ENCODE peak calls at places on chromosomes 1 and 21, in six cellular contexts. H is stomach; P is OCI-LY7; B is fibroblast of lung; X is naive thymus-derived CD4-positive, alpha-beta T cell; S is left ventricle myocardium inferior. R is an unnamed sample. For H3K4me1, the result is how much of the 10 kb centered on the place peaks cover.

GRCh38 chr1:10968411-10968826 is 44.0 kb upstream of the TARDBP start:
- DNase-seq in X (no peak), S (no peak), B (peak), P (peak), H (no peak), R (no peak)

GRCh38 chr1:95116666-95117206 is 419 bp upstream of the TLCD4 start:
- DNase-seq in H (peak), P (peak), B (peak), S (peak), X (peak), R (peak)

GRCh38 chr1:91400133-91400725 is 4.4 kb downstream of the HFM1 start:
- DNase-seq in X (no peak), P (no peak), S (no peak), H (no peak), B (no peak), R (no peak)

GRCh38 chr21:32340863-32341848 is 42.5 kb downstream of the MRAP start:
- DNase-seq in X (no peak), H (no peak), P (no peak), S (no peak), B (no peak), R (no peak)

GRCh38 chr1:181061891-181062777 is 26.4 kb upstream of the IER5 start:
- DNase-seq in P (peak), H (no peak), S (peak), B (no peak), X (no peak), R (no peak)

GRCh38 chr1:227395391-227396028 is 77.2 kb upstream of the CDC42BPA start:
- DNase-seq in X (no peak), H (no peak), S (no peak), P (no peak), B (peak), R (no peak)

GRCh38 chr1:204213668-204214662 is at the start of gene GOLT1A:
- DNase-seq in B (peak), S (peak), X (peak), P (no peak), H (peak), R (peak)

GRCh38 chr1:54016343-54017282 is 1.4 kb downstream of the LDLRAD1 start:
- DNase-seq in P (no peak), S (no peak), H (peak), B (no peak), X (no peak), R (peak)

GRCh38 chr1:215082532-215083407 is at the start of gene KCNK2:
- DNase-seq in P (no peak), X (no peak), H (no peak), S (no peak), B (peak), R (peak)

GRCh38 chr1:6200188-6200809 is 904 bp upstream of the RPL22 start:
- DNase-seq in B (no peak), H (no peak), S (no peak), X (no peak), P (peak), R (no peak)

DNA sequence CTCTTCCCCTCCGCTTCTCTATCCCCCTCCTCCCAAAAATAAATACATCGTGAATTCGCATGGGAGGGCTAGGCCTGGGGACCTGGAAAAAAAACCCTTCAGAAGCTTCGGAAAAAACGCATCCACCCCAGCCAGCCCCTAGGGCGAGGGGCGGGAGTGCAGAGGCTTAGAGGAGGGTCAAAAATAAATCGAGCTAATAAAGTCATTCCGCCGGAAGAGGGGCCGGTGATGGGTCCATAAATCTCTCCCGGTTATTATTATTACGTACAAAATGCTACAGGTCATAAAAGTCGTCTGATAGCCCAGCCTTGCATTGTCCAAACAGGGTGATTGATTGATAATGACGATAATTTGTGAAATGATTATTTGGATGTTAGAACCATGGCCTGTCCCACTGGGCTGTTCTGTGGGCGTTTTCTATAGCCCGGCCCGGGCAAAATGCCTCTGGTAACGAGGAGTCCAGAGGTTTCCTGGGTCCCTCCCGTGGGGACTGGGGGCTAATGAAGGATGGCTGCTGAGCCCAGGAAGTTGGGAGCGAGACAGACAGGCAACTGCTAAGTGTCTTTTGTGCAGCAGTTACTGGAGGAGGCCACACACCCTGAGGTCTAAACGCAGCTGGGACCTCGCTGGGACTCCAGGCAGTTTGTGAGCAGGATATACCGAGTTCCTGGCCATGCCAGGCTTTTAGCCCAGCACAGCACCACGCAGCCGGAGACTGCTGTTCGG is 179.6 kb downstream of the PRDM16 start:
- DNase-seq in X (no peak), S (no peak), H (no peak), B (no peak), P (no peak), R (no peak)
- H3K4me1 ChIP-seq in X (under half), S (under half), H (under half), B (under half), P (under half), R (under half)

GRCh38 chr1:233530665-233531386 is 83.1 kb upstream of the KCNK1 start:
- DNase-seq in S (no peak), B (no peak), H (no peak), P (no peak), X (no peak), R (no peak)
- H3K4me1 ChIP-seq in S (under half), B (under half), H (under half), P (under half), X (under half), R (under half)

GRCh38 chr1:160455153-160455517 is 54.8 kb downstream of the VANGL2 start:
- DNase-seq in B (no peak), P (no peak), H (no peak), X (no peak), S (no peak), R (no peak)

GRCh38 chr1:160460683-160461287 is 60.4 kb downstream of the VANGL2 start:
- DNase-seq in B (no peak), H (no peak), X (no peak), P (no peak), S (no peak), R (no peak)

GRCh38 chr1:160460214-160460642 is 59.9 kb downstream of the VANGL2 start:
- DNase-seq in S (no peak), B (no peak), X (no peak), H (no peak), P (no peak), R (no peak)

GRCh38 chr1:160459056-160459455 is 58.7 kb downstream of the VANGL2 start:
- DNase-seq in P (no peak), S (no peak), B (peak), H (no peak), X (no peak), R (no peak)

GRCh38 chr1:160459687-160460086 is 59.3 kb downstream of the VANGL2 start:
- DNase-seq in S (no peak), B (no peak), H (no peak), P (no peak), X (no peak), R (no peak)
- H3K4me1 ChIP-seq in S (under half), B (under half), H (under half), P (under half), X (under half), R (under half)

DNA sequence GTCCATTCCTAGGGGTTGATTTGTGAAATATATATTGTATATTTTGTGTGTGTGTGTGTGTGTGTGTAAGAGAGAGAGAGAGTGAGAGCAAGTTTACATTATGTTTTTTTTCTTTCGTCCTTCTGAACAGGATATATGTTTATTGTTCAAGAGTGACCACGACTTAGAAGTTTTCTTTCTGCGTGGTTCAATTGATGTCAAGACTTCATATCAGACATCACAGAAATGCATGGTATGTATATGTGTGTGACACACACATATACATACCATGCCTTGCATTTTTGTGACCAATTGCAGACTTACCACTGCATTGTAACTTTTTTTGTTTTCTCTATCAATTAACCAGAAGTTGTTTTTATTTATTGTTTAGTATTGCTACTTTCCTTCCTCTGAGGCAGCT is 2.5 kb downstream of the RASAL2 start:
- DNase-seq in B (peak), H (no peak), S (no peak), X (no peak), P (no peak), R (no peak)
- H3K4me1 ChIP-seq in B (under half), H (under half), S (half or more), X (under half), P (under half), R (under half)

DNA sequence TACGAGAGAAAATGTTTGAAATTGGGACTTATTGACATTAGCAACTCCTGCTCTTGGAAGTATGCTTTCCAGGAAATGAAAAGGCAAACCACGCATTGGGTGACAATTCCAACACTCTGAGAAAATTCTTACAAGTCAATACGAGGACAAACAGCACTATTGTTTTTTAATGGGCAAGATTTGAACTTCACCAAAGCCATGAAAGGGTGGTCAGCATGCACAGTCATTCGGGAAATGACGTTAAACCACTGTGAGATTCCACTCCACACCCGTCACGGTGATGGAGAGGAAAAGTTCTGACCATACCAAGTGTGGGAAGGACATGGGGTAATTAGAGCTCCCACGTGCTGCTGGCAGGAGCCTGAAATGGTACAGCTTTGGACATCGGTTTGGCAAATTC is 12.2 kb upstream of the PRXL2B start:
- DNase-seq in B (peak), H (no peak), P (no peak), S (no peak), X (no peak), R (no peak)
- H3K4me1 ChIP-seq in B (under half), H (under half), P (under half), S (under half), X (under half), R (under half)

GRCh38 chr1:37482796-37483744 is 8.7 kb downstream of the ZC3H12A start:
- DNase-seq in X (no peak), H (no peak), P (no peak), B (no peak), S (no peak), R (no peak)

GRCh38 chr1:37482004-37482785 is 7.8 kb downstream of the ZC3H12A start:
- DNase-seq in B (no peak), H (no peak), P (no peak), X (no peak), S (no peak), R (no peak)

GRCh38 chr1:37480125-37480466 is 5.7 kb downstream of the ZC3H12A start:
- DNase-seq in X (no peak), P (no peak), S (no peak), H (no peak), B (no peak), R (no peak)

GRCh38 chr1:37480581-37481288 is 6.4 kb downstream of the ZC3H12A start:
- DNase-seq in P (no peak), X (no peak), H (no peak), B (no peak), S (no peak), R (no peak)

DNA sequence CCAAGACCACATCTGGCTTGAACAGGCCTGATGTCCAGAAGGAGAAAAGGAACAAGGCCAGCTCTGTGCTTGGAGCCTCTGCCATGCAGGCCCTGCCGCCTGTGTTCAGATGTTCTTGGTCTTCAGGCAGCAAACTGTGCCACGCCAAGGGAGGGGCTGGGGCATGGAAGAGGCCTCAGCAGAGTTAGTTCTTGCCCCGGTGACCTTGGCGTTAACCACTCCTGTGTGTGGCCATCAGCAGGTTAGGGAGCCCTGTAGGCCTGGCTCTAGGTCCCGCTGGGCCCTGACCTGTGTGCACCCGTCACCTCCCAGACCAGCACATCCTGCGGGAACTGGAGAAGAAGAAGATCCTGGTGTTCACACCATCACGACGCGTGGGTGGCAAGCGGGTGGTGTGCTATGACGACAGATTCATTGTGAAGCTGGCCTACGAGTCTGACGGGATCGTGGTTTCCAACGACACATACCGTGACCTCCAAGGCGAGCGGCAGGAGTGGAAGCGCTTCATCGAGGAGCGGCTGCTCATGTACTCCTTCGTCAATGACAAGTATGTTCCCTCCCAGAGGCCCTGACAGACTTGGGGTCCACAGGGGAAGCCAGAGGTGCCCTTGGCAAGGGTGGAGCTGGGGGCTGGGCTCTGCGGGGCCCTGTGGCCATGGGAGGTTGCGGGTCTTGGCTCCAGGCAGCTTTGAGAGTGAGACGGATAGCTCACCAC is 7.1 kb downstream of the ZC3H12A start:
- DNase-seq in X (peak), S (no peak), H (no peak), P (no peak), B (no peak), R (no peak)
- H3K4me1 ChIP-seq in X (under half), S (half or more), H (half or more), P (under half), B (under half), R (under half)